ENCODE peak calls at places on chromosomes 12 and 14, in ten cellular contexts. J is hepatocyte; G is PC-9; W is HepG2; E is CD4-positive, alpha-beta T cell; V is foreskin fibroblast; K is Caco-2; Z is nephron progenitor cell; X is adrenal gland; C is coronary artery. L is an unnamed sample.

GRCh38 chr14:52067873-52068740 is 752 bp downstream of the NID2 start:
- DNase-seq in W (no peak), C (no peak), Z (peak; percentile 61), V (no peak), J (peak; percentile 42), X (no peak), E (no peak), G (no peak), K (peak; percentile 30), L (peak; percentile 14)

GRCh38 chr12:101992091-101992490 is 69.7 kb downstream of the WASHC3 start:
- DNase-seq in E (no peak), K (no peak), C (no peak), W (no peak), V (peak; percentile 9), X (no peak), G (no peak), Z (no peak), J (no peak), L (no peak)

GRCh38 chr12:105214670-105215375 is 21.2 kb downstream of the APPL2 start:
- DNase-seq in J (peak; percentile 87), X (no peak), E (no peak), G (peak; percentile 71), K (peak; percentile 82), V (no peak), W (peak; percentile 59), Z (no peak), C (no peak), L (peak; percentile 90)

GRCh38 chr14:101223561-101224162 is 320.1 kb upstream of the RTL1 start:
- DNase-seq in K (no peak), E (no peak), C (no peak), W (no peak), J (no peak), X (no peak), G (no peak), V (no peak), Z (no peak), L (no peak)

GRCh38 chr14:23138173-23138535 is 19.1 kb upstream of the CEBPE start:
- DNase-seq in G (no peak), C (no peak), J (no peak), K (no peak), X (no peak), W (no peak), Z (no peak), E (no peak), V (no peak), L (no peak)

GRCh38 chr14:68932686-68933085 is 46.4 kb downstream of the ACTN1 start:
- DNase-seq in C (no peak), E (no peak), X (no peak), G (no peak), K (no peak), Z (no peak), J (no peak), W (no peak), V (no peak), L (no peak)

GRCh38 chr12:127145543-127145928 is 1121.4 kb upstream of the TMEM132C start:
- DNase-seq in V (no peak), W (no peak), G (no peak), E (no peak), X (no peak), K (no peak), J (no peak), C (no peak), Z (no peak), L (no peak)

GRCh38 chr14:32603992-32604391 is 274.9 kb downstream of the AKAP6 start:
- DNase-seq in J (no peak), C (no peak), G (no peak), E (no peak), Z (no peak), X (no peak), K (no peak), W (no peak), V (no peak), L (no peak)

DNA sequence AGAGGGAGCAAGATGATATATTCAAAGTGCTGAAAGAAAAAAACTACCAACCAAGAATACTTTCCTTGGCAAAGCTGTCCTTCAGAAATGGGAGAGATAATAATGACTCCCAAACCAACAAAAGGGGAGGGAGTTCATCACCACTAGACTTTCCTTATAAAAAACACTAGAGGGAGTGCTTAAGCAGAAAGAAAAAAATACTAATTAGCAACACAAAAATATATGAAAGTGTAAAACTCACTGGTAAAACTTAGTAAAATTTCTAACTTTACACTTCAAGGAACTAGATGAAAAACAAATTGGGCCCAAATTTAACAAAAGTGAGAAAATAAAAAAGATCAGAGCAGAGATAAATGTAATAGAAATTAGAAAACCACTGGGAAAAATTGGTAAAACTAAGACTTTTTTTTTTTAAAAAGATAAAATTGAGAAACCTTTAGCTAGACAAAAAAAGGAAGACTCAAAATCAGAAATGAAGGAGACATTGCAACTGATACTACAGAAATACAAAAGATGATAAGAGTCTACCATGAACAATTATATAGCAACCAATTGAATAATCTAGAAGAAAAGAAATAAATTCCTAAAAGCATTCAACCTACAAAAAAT is 60.4 kb upstream of the FAR2 start:
- DNase-seq in K (no peak), W (peak; percentile 1), X (no peak), G (peak; percentile 35), E (no peak), V (no peak), J (no peak), C (no peak), Z (no peak), L (no peak)
- TF ChIP-seq CTCF in K (peak; percentile 37), W (no peak), X (no peak), G (peak; percentile 78), E (peak; percentile 67), V (peak; percentile 44), J (peak; percentile 39), C (no peak), Z (peak; percentile 33), L (peak; percentile 57)

GRCh38 chr14:34501004-34501580 is 38.4 kb downstream of the EAPP start:
- DNase-seq in J (no peak), Z (no peak), E (no peak), W (no peak), X (no peak), V (no peak), K (no peak), G (no peak), C (no peak), L (no peak)

GRCh38 chr14:34496679-34497513 is 34.9 kb upstream of the SPTSSA start:
- DNase-seq in Z (peak; percentile 2), W (peak; percentile 99), X (peak; percentile 91), E (no peak), J (peak; percentile 93), G (peak; percentile 89), C (peak; percentile 93), K (peak; percentile 72), V (peak; percentile 98), L (peak; percentile 81)

GRCh38 chr14:34501997-34502396 is 37.5 kb downstream of the EAPP start:
- DNase-seq in X (no peak), C (no peak), E (no peak), V (peak; percentile 6), K (no peak), G (no peak), J (no peak), Z (no peak), W (no peak), L (no peak)

GRCh38 chr14:34496007-34496678 is 34.1 kb upstream of the SPTSSA start:
- DNase-seq in E (no peak), G (no peak), Z (no peak), V (no peak), J (no peak), C (no peak), W (no peak), X (no peak), K (no peak), L (no peak)

GRCh38 chr14:34498684-34499412 is 36.8 kb upstream of the SPTSSA start:
- DNase-seq in X (peak; percentile 63), E (no peak), C (no peak), G (peak; percentile 48), V (no peak), Z (no peak), K (peak; percentile 33), J (no peak), W (peak; percentile 86), L (peak; percentile 59)
- TF ChIP-seq CTCF in X (peak; percentile 57), E (no peak), C (no peak), G (peak; percentile 70), V (peak; percentile 22), Z (no peak), K (peak; percentile 29), J (peak; percentile 36), W (peak; percentile 95), L (peak; percentile 65)

GRCh38 chr12:122063691-122064033 is 14.9 kb upstream of the MLXIP start:
- DNase-seq in W (no peak), K (no peak), E (no peak), G (no peak), X (no peak), J (no peak), C (no peak), Z (no peak), V (no peak), L (no peak)

GRCh38 chr12:122062832-122063690 is 15.5 kb upstream of the MLXIP start:
- DNase-seq in X (peak; percentile 69), C (no peak), Z (peak; percentile 45), J (peak; percentile 76), V (peak; percentile 84), E (no peak), G (peak; percentile 93), K (peak; percentile 70), W (peak; percentile 71), L (peak; percentile 65)

GRCh38 chr12:122061253-122061652 is 17.3 kb upstream of the MLXIP start:
- DNase-seq in Z (no peak), J (no peak), G (no peak), V (no peak), X (no peak), E (no peak), K (no peak), C (no peak), W (no peak), L (no peak)

GRCh38 chr12:122064780-122065588 is 13.6 kb upstream of the MLXIP start:
- DNase-seq in E (no peak), J (peak; percentile 64), G (peak; percentile 76), Z (peak; percentile 76), W (peak; percentile 69), C (no peak), K (peak; percentile 75), X (no peak), V (peak; percentile 98), L (no peak)

DNA sequence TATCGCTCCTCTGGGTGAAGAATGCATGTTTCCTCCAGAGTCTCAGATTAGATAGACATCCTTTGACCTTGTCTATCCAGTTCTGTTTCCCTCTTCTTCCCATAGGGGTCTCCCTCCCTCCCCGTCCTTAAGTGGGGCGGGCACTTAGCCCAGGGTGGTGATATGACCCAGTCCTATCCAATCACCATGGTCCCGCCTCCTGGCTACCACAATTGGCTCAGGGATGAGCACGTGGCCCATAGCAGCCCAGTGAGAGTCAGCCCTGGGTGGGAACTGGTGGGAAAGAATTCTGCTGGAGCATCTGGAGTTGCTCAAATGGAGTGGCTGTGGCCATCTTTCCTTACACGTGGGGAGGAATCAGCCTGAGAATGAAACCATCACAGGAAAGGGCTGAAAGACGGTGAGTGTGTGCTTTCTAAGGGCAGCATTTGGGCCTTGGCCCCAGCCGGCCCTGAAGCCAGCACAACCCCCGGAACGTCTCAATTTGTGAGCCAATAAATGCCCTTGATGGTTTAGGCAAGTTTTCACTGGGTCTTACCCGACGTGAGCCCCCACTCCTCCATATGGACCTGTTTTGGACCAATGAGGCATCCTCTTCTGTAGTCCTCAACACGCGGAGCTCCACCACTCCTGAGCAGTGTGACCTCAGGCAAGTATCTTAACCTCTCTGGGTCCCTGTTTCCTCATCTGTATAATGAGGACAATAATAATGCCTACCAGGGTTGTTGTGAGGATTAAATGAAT is 14.3 kb upstream of the MLXIP start:
- DNase-seq in E (no peak), J (peak; percentile 89), V (peak; percentile 97), W (peak; percentile 97), C (no peak), X (peak; percentile 80), K (peak; percentile 97), Z (peak; percentile 81), G (peak; percentile 95), L (peak; percentile 66)
- TF ChIP-seq CTCF in E (no peak), J (peak; percentile 34), V (peak; percentile 36), W (peak; percentile 83), C (no peak), X (no peak), K (peak; percentile 75), Z (peak; percentile 55), G (peak; percentile 61), L (peak; percentile 37)

GRCh38 chr12:39145175-39145999 is 240.0 kb upstream of the CPNE8 start:
- DNase-seq in W (no peak), G (no peak), E (no peak), X (peak; percentile 64), V (no peak), K (no peak), Z (peak; percentile 57), C (no peak), J (peak; percentile 31), L (no peak)
- TF ChIP-seq CTCF in W (peak; percentile 15), G (peak; percentile 89), E (no peak), X (peak; percentile 60), V (peak; percentile 15), K (no peak), Z (peak; percentile 34), C (peak; percentile 39), J (peak; percentile 55), L (no peak)

L was measured in Calu3.